ENCODE peak calls at places on chromosomes 4 and X, in seven cellular contexts. L, E, P, J, B, Y and F are unnamed samples.

GRCh38 chr4:82561745-82562552 is at the start of gene TMEM150C:
- DNase-seq in L (peak), E (no peak), P (no peak), J (peak), B (peak), Y (peak), F (no peak)

GRCh38 chr4:138259296-138259695 is 17.1 kb upstream of the SLC7A11 start:
- DNase-seq in L (no peak), E (no peak), P (no peak), J (no peak), B (no peak), Y (no peak), F (no peak)

GRCh38 chr4:183607894-183608293 is 51.1 kb downstream of the RWDD4 start:
- DNase-seq in L (no peak), E (no peak), P (no peak), J (no peak), B (no peak), Y (no peak), F (no peak)

GRCh38 chr4:49221209-49221608 is 235.1 kb downstream of the CWH43 start:
- DNase-seq in L (no peak), E (no peak), P (no peak), J (no peak), B (no peak), Y (no peak), F (no peak)

GRCh38 chr4:145293658-145294057 is 113.3 kb upstream of the OTUD4 start:
- DNase-seq in L (no peak), E (no peak), P (no peak), J (no peak), B (no peak), Y (no peak), F (no peak)

GRCh38 chr4:101597204-101597603 is 193.3 kb upstream of the BANK1 start:
- DNase-seq in L (no peak), E (no peak), P (no peak), J (no peak), B (no peak), Y (no peak), F (peak)

GRCh38 chr4:2258091-2259035 is 3.5 kb downstream of the MXD4 start:
- DNase-seq in L (no peak), E (no peak), P (no peak), J (no peak), B (peak), Y (peak), F (no peak)

GRCh38 chr4:168832746-168833575 is 177.1 kb downstream of the CBR4 start:
- DNase-seq in L (peak), E (no peak), P (peak), J (no peak), B (peak), Y (peak), F (peak)

GRCh38 chr4:122458625-122459024 is 2.1 kb upstream of the IL2 start:
- DNase-seq in L (no peak), E (no peak), P (no peak), J (no peak), B (no peak), Y (no peak), F (peak)

GRCh38 chrX:147699061-147699460 is 212.7 kb upstream of the FMR1 start:
- DNase-seq in L (no peak), E (no peak), P (no peak), J (no peak), B (no peak), Y (peak), F (no peak)

GRCh38 chrX:37912286-37912685 is 64.9 kb upstream of the DYNLT3 start:
- DNase-seq in L (peak), E (no peak), P (no peak), J (no peak), B (no peak), Y (no peak), F (peak)

GRCh38 chr4:137623013-137623412 is 90.7 kb upstream of the PCDH18 start:
- DNase-seq in L (no peak), E (no peak), P (no peak), J (no peak), B (no peak), Y (peak), F (no peak)

GRCh38 chrX:105634180-105634579 is 188.2 kb upstream of the NRK start:
- DNase-seq in L (no peak), E (no peak), P (no peak), J (no peak), B (no peak), Y (no peak), F (no peak)

GRCh38 chrX:47846070-47846469 is 9.4 kb downstream of the ZNF81 start:
- DNase-seq in L (no peak), E (no peak), P (no peak), J (no peak), B (no peak), Y (no peak), F (no peak)

GRCh38 chrX:70012756-70013155 is 37.0 kb downstream of the AWAT2 start:
- DNase-seq in L (no peak), E (no peak), P (no peak), J (no peak), B (no peak), Y (no peak), F (no peak)